ENCODE peak calls at places on chromosomes 16 and 17, in seven cellular contexts. One of them, this sample, is unnamed.

GRCh38 chr16:868386-868755 is 67.8 kb upstream of the GNG13 start:
- DNase-seq in EH: no peak
- DNase-seq in neural progenitor cell: no peak
- DNase-seq in A549: no peak
- DNase-seq in psoas muscle: peak; percentile 2
- DNase-seq in epithelial cell of esophagus: no peak
- DNase-seq in effector CD4-positive, alpha-beta T cell: no peak
- DNase-seq in this sample: peak; percentile 5

GRCh38 chr16:65965632-65966031 is 400.9 kb upstream of the CDH5 start:
- DNase-seq in psoas muscle: no peak
- DNase-seq in EH: no peak
- DNase-seq in effector CD4-positive, alpha-beta T cell: no peak
- DNase-seq in neural progenitor cell: no peak
- DNase-seq in epithelial cell of esophagus: peak; percentile 74
- DNase-seq in A549: peak; percentile 29
- DNase-seq in this sample: no peak

GRCh38 chr16:81901483-81901882 is 109.8 kb downstream of the SDR42E1 start:
- DNase-seq in psoas muscle: no peak
- DNase-seq in EH: peak; percentile 22
- DNase-seq in effector CD4-positive, alpha-beta T cell: no peak
- DNase-seq in A549: no peak
- DNase-seq in neural progenitor cell: no peak
- DNase-seq in epithelial cell of esophagus: peak; percentile 76
- DNase-seq in this sample: no peak

GRCh38 chr17:44132275-44132821 is 8.9 kb upstream of the HDAC5 start:
- DNase-seq in neural progenitor cell: no peak
- DNase-seq in EH: peak; percentile 56
- DNase-seq in effector CD4-positive, alpha-beta T cell: no peak
- DNase-seq in A549: no peak
- DNase-seq in psoas muscle: no peak
- DNase-seq in epithelial cell of esophagus: no peak
- DNase-seq in this sample: no peak

GRCh38 chr17:50769884-50770283 is 2.6 kb upstream of the ANKRD40CL start:
- DNase-seq in psoas muscle: no peak
- DNase-seq in A549: no peak
- DNase-seq in EH: no peak
- DNase-seq in effector CD4-positive, alpha-beta T cell: no peak
- DNase-seq in neural progenitor cell: no peak
- DNase-seq in epithelial cell of esophagus: no peak
- DNase-seq in this sample: no peak

GRCh38 chr16:83727018-83727417 is 80.8 kb upstream of the HSBP1 start:
- DNase-seq in EH: peak; percentile 67
- DNase-seq in psoas muscle: no peak
- DNase-seq in neural progenitor cell: no peak
- DNase-seq in A549: no peak
- DNase-seq in effector CD4-positive, alpha-beta T cell: no peak
- DNase-seq in epithelial cell of esophagus: no peak
- DNase-seq in this sample: no peak

GRCh38 chr16:57619606-57620315 is 8.7 kb upstream of the ADGRG1 start:
- DNase-seq in psoas muscle: no peak
- DNase-seq in neural progenitor cell: no peak
- DNase-seq in epithelial cell of esophagus: peak; percentile 94
- DNase-seq in EH: no peak
- DNase-seq in effector CD4-positive, alpha-beta T cell: no peak
- DNase-seq in A549: no peak
- DNase-seq in this sample: peak; percentile 9

GRCh38 chr17:58643147-58643546 is 48.7 kb downstream of the TEX14 start:
- DNase-seq in neural progenitor cell: no peak
- DNase-seq in effector CD4-positive, alpha-beta T cell: no peak
- DNase-seq in A549: peak; percentile 57
- DNase-seq in epithelial cell of esophagus: peak; percentile 80
- DNase-seq in psoas muscle: no peak
- DNase-seq in EH: peak; percentile 76
- DNase-seq in this sample: no peak

GRCh38 chr17:36195474-36196098 is 972 bp downstream of the CCL3L1 start:
- DNase-seq in neural progenitor cell: no peak
- DNase-seq in A549: no peak
- DNase-seq in psoas muscle: no peak
- DNase-seq in effector CD4-positive, alpha-beta T cell: no peak
- DNase-seq in EH: no peak
- DNase-seq in epithelial cell of esophagus: no peak
- DNase-seq in this sample: no peak

GRCh38 chr16:57945740-57946138 is 25.2 kb downstream of the CNGB1 start:
- DNase-seq in epithelial cell of esophagus: peak; percentile 54
- DNase-seq in effector CD4-positive, alpha-beta T cell: no peak
- DNase-seq in neural progenitor cell: no peak
- DNase-seq in A549: no peak
- DNase-seq in EH: no peak
- DNase-seq in psoas muscle: no peak
- DNase-seq in this sample: no peak

GRCh38 chr16:22304411-22304810 is 7.2 kb downstream of the POLR3E start:
- DNase-seq in psoas muscle: no peak
- DNase-seq in epithelial cell of esophagus: no peak
- DNase-seq in A549: no peak
- DNase-seq in neural progenitor cell: no peak
- DNase-seq in EH: no peak
- DNase-seq in effector CD4-positive, alpha-beta T cell: no peak
- DNase-seq in this sample: no peak

GRCh38 chr17:82118815-82119380 is 20.9 kb upstream of the FASN start:
- DNase-seq in psoas muscle: no peak
- DNase-seq in EH: no peak
- DNase-seq in neural progenitor cell: peak; percentile 77
- DNase-seq in epithelial cell of esophagus: no peak
- DNase-seq in effector CD4-positive, alpha-beta T cell: no peak
- DNase-seq in A549: no peak
- DNase-seq in this sample: no peak

GRCh38 chr16:66741131-66741900 is 10.1 kb downstream of the DYNC1LI2 start:
- DNase-seq in EH: peak; percentile 94
- DNase-seq in psoas muscle: peak; percentile 84
- DNase-seq in neural progenitor cell: no peak
- DNase-seq in effector CD4-positive, alpha-beta T cell: no peak
- DNase-seq in A549: peak; percentile 77
- DNase-seq in epithelial cell of esophagus: peak; percentile 79
- DNase-seq in this sample: peak; percentile 91

GRCh38 chr17:57051886-57052342 is 33.1 kb upstream of the AKAP1 start:
- DNase-seq in effector CD4-positive, alpha-beta T cell: no peak
- DNase-seq in A549: no peak
- DNase-seq in psoas muscle: no peak
- DNase-seq in epithelial cell of esophagus: peak; percentile 65
- DNase-seq in neural progenitor cell: peak; percentile 35
- DNase-seq in EH: no peak
- DNase-seq in this sample: no peak

GRCh38 chr17:17147821-17148220 is 58.3 kb downstream of the PLD6 start:
- DNase-seq in epithelial cell of esophagus: no peak
- DNase-seq in A549: no peak
- DNase-seq in psoas muscle: no peak
- DNase-seq in EH: peak; percentile 12
- DNase-seq in effector CD4-positive, alpha-beta T cell: no peak
- DNase-seq in neural progenitor cell: no peak
- DNase-seq in this sample: no peak

GRCh38 chr16:21524068-21524751 is 75.2 kb upstream of the METTL9 start:
- DNase-seq in EH: no peak
- DNase-seq in epithelial cell of esophagus: no peak
- DNase-seq in psoas muscle: no peak
- DNase-seq in A549: no peak
- DNase-seq in effector CD4-positive, alpha-beta T cell: no peak
- DNase-seq in neural progenitor cell: peak; percentile 45
- DNase-seq in this sample: peak; percentile 14

GRCh38 chr16:51538707-51539604 is 387.9 kb upstream of the SALL1 start:
- DNase-seq in A549: peak; percentile 88
- DNase-seq in epithelial cell of esophagus: peak; percentile 91
- DNase-seq in psoas muscle: no peak
- DNase-seq in neural progenitor cell: peak; percentile 36
- DNase-seq in EH: peak; percentile 94
- DNase-seq in effector CD4-positive, alpha-beta T cell: no peak
- DNase-seq in this sample: no peak

GRCh38 chr17:37609170-37610040 is at the start of gene SYNRG:
- DNase-seq in EH: peak; percentile 98
- DNase-seq in effector CD4-positive, alpha-beta T cell: peak; percentile 93
- DNase-seq in A549: peak; percentile 98
- DNase-seq in epithelial cell of esophagus: peak; percentile 94
- DNase-seq in neural progenitor cell: peak; percentile 98
- DNase-seq in psoas muscle: peak; percentile 97
- DNase-seq in this sample: peak; percentile 98